ENCODE peak calls at places on chromosomes 3 and 15, in nine cellular contexts. One of them, this sample, is unnamed.

GRCh38 chr3:152100491-152101086 is 168.1 kb upstream of the MBNL1 start:
- DNase-seq in cardiac muscle cell: peak
- DNase-seq in MM.1S: peak
- DNase-seq in tibial artery: no peak
- DNase-seq in brain microvascular endothelial cell: no peak
- DNase-seq in PC-3: no peak
- DNase-seq in psoas muscle: no peak
- DNase-seq in CD8-positive, alpha-beta memory T cell: no peak
- DNase-seq in HL-60: peak
- DNase-seq in this sample: no peak

GRCh38 chr15:59545573-59545972 is 66.0 kb upstream of the GCNT3 start:
- DNase-seq in cardiac muscle cell: no peak
- DNase-seq in MM.1S: no peak
- DNase-seq in tibial artery: no peak
- DNase-seq in brain microvascular endothelial cell: no peak
- DNase-seq in PC-3: no peak
- DNase-seq in psoas muscle: no peak
- DNase-seq in CD8-positive, alpha-beta memory T cell: no peak
- DNase-seq in HL-60: no peak
- DNase-seq in this sample: no peak

GRCh38 chr3:60610441-60611112 is 640.7 kb downstream of the FHIT start:
- DNase-seq in cardiac muscle cell: peak
- DNase-seq in MM.1S: no peak
- DNase-seq in tibial artery: peak
- DNase-seq in brain microvascular endothelial cell: peak
- DNase-seq in PC-3: no peak
- DNase-seq in psoas muscle: peak
- DNase-seq in CD8-positive, alpha-beta memory T cell: no peak
- DNase-seq in HL-60: no peak
- DNase-seq in this sample: no peak

GRCh38 chr3:186217820-186218164 is 108.9 kb upstream of the ETV5 start:
- DNase-seq in cardiac muscle cell: no peak
- DNase-seq in MM.1S: peak
- DNase-seq in tibial artery: no peak
- DNase-seq in brain microvascular endothelial cell: no peak
- DNase-seq in PC-3: peak
- DNase-seq in psoas muscle: no peak
- DNase-seq in CD8-positive, alpha-beta memory T cell: no peak
- DNase-seq in HL-60: no peak
- DNase-seq in this sample: no peak

GRCh38 chr3:134373942-134374790 is at the start of gene AMOTL2:
- DNase-seq in cardiac muscle cell: peak
- DNase-seq in MM.1S: peak
- DNase-seq in tibial artery: peak
- DNase-seq in brain microvascular endothelial cell: peak
- DNase-seq in PC-3: peak
- DNase-seq in psoas muscle: peak
- DNase-seq in CD8-positive, alpha-beta memory T cell: no peak
- DNase-seq in HL-60: peak
- DNase-seq in this sample: peak

GRCh38 chr3:157572559-157573270 is 69.5 kb upstream of the VEPH1 start:
- DNase-seq in cardiac muscle cell: peak
- DNase-seq in MM.1S: peak
- DNase-seq in tibial artery: no peak
- DNase-seq in brain microvascular endothelial cell: peak
- DNase-seq in PC-3: peak
- DNase-seq in psoas muscle: no peak
- DNase-seq in CD8-positive, alpha-beta memory T cell: no peak
- DNase-seq in HL-60: peak
- DNase-seq in this sample: peak

GRCh38 chr15:99704444-99704838 is 28.8 kb downstream of the LYSMD4 start:
- DNase-seq in cardiac muscle cell: peak
- DNase-seq in MM.1S: peak
- DNase-seq in tibial artery: no peak
- DNase-seq in brain microvascular endothelial cell: peak
- DNase-seq in PC-3: peak
- DNase-seq in psoas muscle: no peak
- DNase-seq in CD8-positive, alpha-beta memory T cell: no peak
- DNase-seq in HL-60: peak
- DNase-seq in this sample: peak

GRCh38 chr15:64635486-64635815 is 139.9 kb downstream of the RBPMS2 start:
- DNase-seq in cardiac muscle cell: peak
- DNase-seq in MM.1S: no peak
- DNase-seq in tibial artery: no peak
- DNase-seq in brain microvascular endothelial cell: peak
- DNase-seq in PC-3: no peak
- DNase-seq in psoas muscle: no peak
- DNase-seq in CD8-positive, alpha-beta memory T cell: no peak
- DNase-seq in HL-60: no peak
- DNase-seq in this sample: no peak

GRCh38 chr3:47783673-47784072 is 2.0 kb upstream of the SMARCC1 start:
- DNase-seq in cardiac muscle cell: no peak
- DNase-seq in MM.1S: no peak
- DNase-seq in tibial artery: no peak
- DNase-seq in brain microvascular endothelial cell: no peak
- DNase-seq in PC-3: no peak
- DNase-seq in psoas muscle: no peak
- DNase-seq in CD8-positive, alpha-beta memory T cell: no peak
- DNase-seq in HL-60: no peak
- DNase-seq in this sample: no peak

GRCh38 chr3:114389156-114389555 is 95.3 kb downstream of the TIGIT start:
- DNase-seq in cardiac muscle cell: no peak
- DNase-seq in MM.1S: no peak
- DNase-seq in tibial artery: no peak
- DNase-seq in brain microvascular endothelial cell: no peak
- DNase-seq in PC-3: no peak
- DNase-seq in psoas muscle: no peak
- DNase-seq in CD8-positive, alpha-beta memory T cell: peak
- DNase-seq in HL-60: no peak
- DNase-seq in this sample: no peak

GRCh38 chr15:37041042-37041441 is 59.3 kb downstream of the MEIS2 start:
- DNase-seq in cardiac muscle cell: no peak
- DNase-seq in MM.1S: no peak
- DNase-seq in tibial artery: no peak
- DNase-seq in brain microvascular endothelial cell: no peak
- DNase-seq in PC-3: no peak
- DNase-seq in psoas muscle: no peak
- DNase-seq in CD8-positive, alpha-beta memory T cell: no peak
- DNase-seq in HL-60: no peak
- DNase-seq in this sample: no peak

GRCh38 chr3:197151562-197151961 is 121.9 kb upstream of the MELTF start:
- DNase-seq in cardiac muscle cell: peak
- DNase-seq in MM.1S: no peak
- DNase-seq in tibial artery: no peak
- DNase-seq in brain microvascular endothelial cell: peak
- DNase-seq in PC-3: peak
- DNase-seq in psoas muscle: peak
- DNase-seq in CD8-positive, alpha-beta memory T cell: no peak
- DNase-seq in HL-60: peak
- DNase-seq in this sample: no peak

GRCh38 chr3:14793126-14793857 is 25.5 kb upstream of the FGD5 start:
- DNase-seq in cardiac muscle cell: no peak
- DNase-seq in MM.1S: no peak
- DNase-seq in tibial artery: peak
- DNase-seq in brain microvascular endothelial cell: no peak
- DNase-seq in PC-3: no peak
- DNase-seq in psoas muscle: peak
- DNase-seq in CD8-positive, alpha-beta memory T cell: no peak
- DNase-seq in HL-60: no peak
- DNase-seq in this sample: no peak
- H3K27ac ChIP-seq in cardiac muscle cell: no peak
- H3K27ac ChIP-seq in MM.1S: no peak
- H3K27ac ChIP-seq in tibial artery: peak
- H3K27ac ChIP-seq in brain microvascular endothelial cell: no peak
- H3K27ac ChIP-seq in PC-3: no peak
- H3K27ac ChIP-seq in psoas muscle: no peak
- H3K27ac ChIP-seq in CD8-positive, alpha-beta memory T cell: no peak
- H3K27ac ChIP-seq in HL-60: no peak
- H3K27ac ChIP-seq in this sample: no peak

DNA sequence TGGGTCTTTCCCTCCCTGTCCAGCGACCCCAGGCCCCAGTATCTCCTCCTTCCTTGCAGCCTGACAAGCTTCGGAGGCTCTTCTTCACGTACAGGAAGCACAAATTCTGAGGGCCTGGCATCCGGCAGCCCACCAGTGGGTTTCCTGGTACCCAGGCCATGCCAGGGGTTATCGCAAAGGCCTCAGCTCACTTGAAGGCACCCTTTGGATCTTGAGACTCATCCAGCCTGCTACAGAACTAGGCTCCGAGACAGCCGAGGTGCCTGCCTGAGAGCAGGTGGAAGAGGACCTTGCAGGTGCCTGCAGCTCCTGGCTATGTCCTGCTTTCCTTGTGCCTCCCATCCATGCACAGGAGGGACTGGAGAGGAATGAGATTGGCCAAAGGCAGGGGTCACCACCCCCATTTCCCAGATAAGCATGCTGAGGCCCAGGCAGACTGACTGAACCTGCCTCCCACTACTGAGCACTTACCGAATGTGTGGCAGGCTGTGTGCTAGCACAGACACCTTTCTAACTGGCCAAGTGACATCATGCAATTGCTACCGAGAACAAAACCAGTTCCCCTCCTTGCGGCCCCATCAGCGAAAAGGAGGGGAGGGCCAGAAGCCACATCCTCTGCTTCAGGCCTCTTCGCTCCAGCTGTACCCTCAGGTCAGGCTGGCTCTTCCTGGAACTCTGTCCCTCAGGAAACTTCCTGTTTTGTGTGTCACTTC is 11.2 kb downstream of the SH2D7 start:
- DNase-seq in cardiac muscle cell: no peak
- DNase-seq in MM.1S: peak
- DNase-seq in tibial artery: no peak
- DNase-seq in brain microvascular endothelial cell: no peak
- DNase-seq in PC-3: peak
- DNase-seq in psoas muscle: no peak
- DNase-seq in CD8-positive, alpha-beta memory T cell: peak
- DNase-seq in HL-60: peak
- DNase-seq in this sample: no peak
- H3K27ac ChIP-seq in cardiac muscle cell: no peak
- H3K27ac ChIP-seq in MM.1S: no peak
- H3K27ac ChIP-seq in tibial artery: no peak
- H3K27ac ChIP-seq in brain microvascular endothelial cell: no peak
- H3K27ac ChIP-seq in PC-3: no peak
- H3K27ac ChIP-seq in psoas muscle: no peak
- H3K27ac ChIP-seq in CD8-positive, alpha-beta memory T cell: peak
- H3K27ac ChIP-seq in HL-60: peak
- H3K27ac ChIP-seq in this sample: no peak

DNA sequence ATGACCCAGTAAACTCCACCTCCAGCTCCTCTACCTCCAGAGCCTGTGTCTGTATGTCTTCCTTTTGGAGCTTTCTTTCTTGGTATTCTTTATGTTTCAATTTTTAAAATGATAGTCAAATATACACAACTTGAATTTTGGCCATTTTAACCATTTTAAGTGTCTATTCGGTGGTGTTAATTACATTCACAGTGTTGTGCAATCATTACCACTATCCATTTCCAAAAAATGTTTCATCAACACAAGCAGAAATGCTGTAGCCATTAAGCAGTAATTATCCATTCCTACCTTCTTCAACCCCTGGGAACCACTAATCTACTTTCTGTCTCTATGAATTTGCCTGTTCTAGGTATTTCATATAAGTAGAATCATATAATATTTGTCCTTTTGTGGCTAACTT is 194.5 kb upstream of the TSC22D2 start:
- DNase-seq in cardiac muscle cell: no peak
- DNase-seq in MM.1S: no peak
- DNase-seq in tibial artery: no peak
- DNase-seq in brain microvascular endothelial cell: no peak
- DNase-seq in PC-3: no peak
- DNase-seq in psoas muscle: no peak
- DNase-seq in CD8-positive, alpha-beta memory T cell: no peak
- DNase-seq in HL-60: no peak
- DNase-seq in this sample: no peak
- H3K27ac ChIP-seq in cardiac muscle cell: no peak
- H3K27ac ChIP-seq in MM.1S: no peak
- H3K27ac ChIP-seq in tibial artery: no peak
- H3K27ac ChIP-seq in brain microvascular endothelial cell: no peak
- H3K27ac ChIP-seq in PC-3: no peak
- H3K27ac ChIP-seq in psoas muscle: no peak
- H3K27ac ChIP-seq in CD8-positive, alpha-beta memory T cell: no peak
- H3K27ac ChIP-seq in HL-60: no peak
- H3K27ac ChIP-seq in this sample: no peak

GRCh38 chr3:17011774-17012338 is 127.1 kb downstream of the PLCL2 start:
- DNase-seq in cardiac muscle cell: no peak
- DNase-seq in MM.1S: no peak
- DNase-seq in tibial artery: no peak
- DNase-seq in brain microvascular endothelial cell: no peak
- DNase-seq in PC-3: no peak
- DNase-seq in psoas muscle: no peak
- DNase-seq in CD8-positive, alpha-beta memory T cell: no peak
- DNase-seq in HL-60: no peak
- DNase-seq in this sample: no peak
- H3K27ac ChIP-seq in cardiac muscle cell: no peak
- H3K27ac ChIP-seq in MM.1S: no peak
- H3K27ac ChIP-seq in tibial artery: no peak
- H3K27ac ChIP-seq in brain microvascular endothelial cell: no peak
- H3K27ac ChIP-seq in PC-3: no peak
- H3K27ac ChIP-seq in psoas muscle: no peak
- H3K27ac ChIP-seq in CD8-positive, alpha-beta memory T cell: no peak
- H3K27ac ChIP-seq in HL-60: no peak
- H3K27ac ChIP-seq in this sample: no peak

GRCh38 chr3:104907507-104907906 is 459.2 kb upstream of the ALCAM start:
- DNase-seq in cardiac muscle cell: peak
- DNase-seq in MM.1S: no peak
- DNase-seq in tibial artery: no peak
- DNase-seq in brain microvascular endothelial cell: peak
- DNase-seq in PC-3: peak
- DNase-seq in psoas muscle: no peak
- DNase-seq in CD8-positive, alpha-beta memory T cell: no peak
- DNase-seq in HL-60: no peak
- DNase-seq in this sample: no peak
- H3K27ac ChIP-seq in cardiac muscle cell: no peak
- H3K27ac ChIP-seq in MM.1S: no peak
- H3K27ac ChIP-seq in tibial artery: no peak
- H3K27ac ChIP-seq in brain microvascular endothelial cell: peak
- H3K27ac ChIP-seq in PC-3: peak
- H3K27ac ChIP-seq in psoas muscle: no peak
- H3K27ac ChIP-seq in CD8-positive, alpha-beta memory T cell: no peak
- H3K27ac ChIP-seq in HL-60: no peak
- H3K27ac ChIP-seq in this sample: no peak

This sample was measured in caudate nucleus.